ENCODE peak calls at places on chromosomes 13 and 19, in four cellular contexts. T is activated gamma-delta T cell treated with anti-CD3 and anti-CD28 coated beads, Interleukin-2, amount 50 U/mL, for 16 hours; M is AML-193; A is GF-D8. F is an unnamed sample.

GRCh38 chr19:10009269-10009665 is 1.0 kb downstream of the COL5A3 start:
- DNase-seq in T (no peak), M (no peak), A (no peak), F (no peak)

GRCh38 chr19:11387154-11388034 is 3.3 kb upstream of the EPOR start:
- DNase-seq in T (no peak), M (peak; percentile 12), A (peak; percentile 4), F (no peak)

GRCh38 chr13:85241045-85241444 is 558.2 kb downstream of the SLITRK6 start:
- DNase-seq in T (no peak), M (no peak), A (no peak), F (no peak)

GRCh38 chr13:94415484-94415883 is 64.0 kb downstream of the DCT start:
- DNase-seq in T (no peak), M (no peak), A (no peak), F (no peak)

GRCh38 chr13:51619614-51620013 is 35.4 kb downstream of the WDFY2 start:
- DNase-seq in T (no peak), M (no peak), A (no peak), F (no peak)

GRCh38 chr13:68736961-68737360 is 1370.7 kb upstream of the ATXN8OS start:
- DNase-seq in T (no peak), M (no peak), A (no peak), F (no peak)

GRCh38 chr13:38693641-38694040 is 6.8 kb downstream of the FREM2 start:
- DNase-seq in T (no peak), M (no peak), A (no peak), F (no peak)

GRCh38 chr19:42032428-42032827 is 37.6 kb downstream of the GRIK5 start:
- DNase-seq in T (no peak), M (no peak), A (no peak), F (no peak)

GRCh38 chr19:57118848-57119247 is 937 bp upstream of the USP29 start:
- DNase-seq in T (no peak), M (no peak), A (no peak), F (no peak)

GRCh38 chr19:53639471-53639870 is 7.7 kb downstream of the DPRX start:
- DNase-seq in T (no peak), M (no peak), A (no peak), F (no peak)

GRCh38 chr19:3403489-3404323 is 37.3 kb downstream of the NFIC start:
- DNase-seq in T (no peak), M (no peak), A (no peak), F (no peak)

GRCh38 chr13:20102776-20103175 is 58.1 kb downstream of the GJA3 start:
- DNase-seq in T (no peak), M (no peak), A (no peak), F (no peak)